ENCODE peak calls at places on chromosome 9, in four cellular contexts. I is ELF-1; P is stimulated activated effector memory CD8-positive, alpha-beta T cell treated with anti-CD3 and anti-CD28 coated beads, Interleukin-12 subunit alpha, Interleukin-12 subunit beta, amount 100 ng/mL, for 72 hours; V is GM23248. S is an unnamed sample.

GRCh38 chr9:136741885-136742568 is 713 bp downstream of the LCN10 start:
- DNase-seq in I (no peak), P (no peak), V (no peak), S (no peak)

GRCh38 chr9:91842358-91842757 is 107.7 kb downstream of the ROR2 start:
- DNase-seq in I (no peak), P (no peak), V (no peak), S (no peak)

GRCh38 chr9:38281196-38281595 is 111.3 kb upstream of the ALDH1B1 start:
- DNase-seq in I (no peak), P (no peak), V (no peak), S (no peak)

GRCh38 chr9:76732341-76732958 is 31.8 kb upstream of the PCA3 start:
- DNase-seq in I (no peak), P (no peak), V (no peak), S (no peak)

GRCh38 chr9:77793909-77794308 is 145.8 kb upstream of the GNA14 start:
- DNase-seq in I (no peak), P (no peak), V (peak; percentile 79), S (peak; percentile 77)

GRCh38 chr9:99472240-99472915 is 250.3 kb downstream of the SEC61B start:
- DNase-seq in I (no peak), P (no peak), V (no peak), S (no peak)

GRCh38 chr9:116284518-116284917 is 130.9 kb downstream of the PAPPA start:
- DNase-seq in I (no peak), P (no peak), V (no peak), S (no peak)

GRCh38 chr9:131410051-131410491 is 16.2 kb downstream of the PRRC2B start:
- DNase-seq in I (no peak), P (no peak), V (no peak), S (no peak)

GRCh38 chr9:135009051-135009560 is 78.4 kb upstream of the OLFM1 start:
- DNase-seq in I (no peak), P (no peak), V (no peak), S (no peak)

GRCh38 chr9:102362463-102363138 is 624.2 kb upstream of the GRIN3A start:
- DNase-seq in I (no peak), P (no peak), V (no peak), S (no peak)

GRCh38 chr9:97767891-97768290 is 70.8 kb upstream of the XPA start:
- DNase-seq in I (no peak), P (no peak), V (peak; percentile 50), S (no peak)

GRCh38 chr9:85483214-85483613 is 258.5 kb downstream of the AGTPBP1 start:
- DNase-seq in I (no peak), P (no peak), V (no peak), S (peak; percentile 4)

GRCh38 chr9:5879419-5880181 is 11.1 kb upstream of the MLANA start:
- DNase-seq in I (peak; percentile 82), P (no peak), V (peak; percentile 89), S (peak; percentile 94)

GRCh38 chr9:25990376-25990775 is 312.1 kb upstream of the TUSC1 start:
- DNase-seq in I (no peak), P (no peak), V (no peak), S (no peak)

GRCh38 chr9:33112099-33112498 is 35.6 kb upstream of the SMU1 start:
- DNase-seq in I (peak; percentile 29), P (no peak), V (no peak), S (no peak)

GRCh38 chr9:101751895-101752294 is 13.4 kb upstream of the GRIN3A start:
- DNase-seq in I (no peak), P (no peak), V (no peak), S (no peak)

GRCh38 chr9:116467740-116468351 is 219.3 kb upstream of the TRIM32 start:
- DNase-seq in I (no peak), P (no peak), V (no peak), S (no peak)

GRCh38 chr9:87620727-87621322 is 105.1 kb upstream of the CTSL start:
- DNase-seq in I (no peak), P (no peak), V (no peak), S (no peak)

GRCh38 chr9:113152699-113153098 is 1.9 kb downstream of the SLC31A2 start:
- DNase-seq in I (no peak), P (no peak), V (peak; percentile 40), S (peak; percentile 98)

GRCh38 chr9:76266649-76267627 is 127.3 kb downstream of the RFK start:
- DNase-seq in I (peak; percentile 9), P (no peak), V (no peak), S (no peak)

GRCh38 chr9:89923961-89924504 is 319.2 kb downstream of the GADD45G start:
- DNase-seq in I (peak; percentile 52), P (no peak), V (no peak), S (no peak)

GRCh38 chr9:14030350-14030823 is 283.6 kb downstream of the NFIB start:
- DNase-seq in I (no peak), P (no peak), V (peak; percentile 52), S (peak; percentile 83)

GRCh38 chr9:105883847-105884246 is 189.5 kb downstream of the TMEM38B start:
- DNase-seq in I (no peak), P (no peak), V (no peak), S (no peak)

GRCh38 chr9:935348-935965 is 41.0 kb upstream of the DMRT3 start:
- DNase-seq in I (peak; percentile 58), P (no peak), V (peak; percentile 41), S (peak; percentile 93)

GRCh38 chr9:130368631-130369103 is 76.1 kb upstream of the ASS1 start:
- DNase-seq in I (peak; percentile 41), P (no peak), V (peak; percentile 18), S (peak; percentile 17)

GRCh38 chr9:116027511-116027910 is 126.1 kb upstream of the PAPPA start:
- DNase-seq in I (no peak), P (no peak), V (peak; percentile 77), S (peak; percentile 56)

GRCh38 chr9:24487250-24487861 is 58.3 kb downstream of the IZUMO3 start:
- DNase-seq in I (no peak), P (no peak), V (no peak), S (no peak)

GRCh38 chr9:94586316-94586715 is 7.3 kb downstream of the FBP2 start:
- DNase-seq in I (no peak), P (no peak), V (no peak), S (no peak)

GRCh38 chr9:85228111-85228855 is 513.5 kb downstream of the AGTPBP1 start:
- DNase-seq in I (no peak), P (no peak), V (no peak), S (no peak)

GRCh38 chr9:117616436-117616835 is 87.8 kb upstream of the TLR4 start:
- DNase-seq in I (no peak), P (no peak), V (no peak), S (no peak)